ENCODE peak calls at places on chromosomes 1 and 21, in five cellular contexts. I is keratinocyte; B is GM23338; H is stimulated activated CD4-positive, alpha-beta T cell treated with anti-CD3 and anti-CD28 coated beads, Interleukin-2, amount 100 ng/mL, for 4 hours; X is naive thymus-derived CD8-positive, alpha-beta T cell. K is an unnamed sample.

GRCh38 chr1:169970114-169970513 is 76.4 kb upstream of the SCYL3 start:
- DNase-seq in X (no peak), B (no peak), H (no peak), I (no peak), K (no peak)

GRCh38 chr1:197312163-197312562 is 44.1 kb downstream of the CRB1 start:
- DNase-seq in X (no peak), H (no peak), I (no peak), B (no peak), K (peak; percentile 18)

GRCh38 chr1:22613951-22614350 is 22.5 kb upstream of the C1QA start:
- DNase-seq in X (no peak), H (no peak), B (no peak), I (no peak), K (no peak)

GRCh38 chr1:43505077-43505780 is 25.5 kb upstream of the PTPRF start:
- DNase-seq in H (no peak), X (no peak), B (no peak), I (no peak), K (no peak)

GRCh38 chr1:220874201-220874655 is 5.0 kb upstream of the HLX start:
- DNase-seq in H (no peak), X (no peak), I (no peak), B (peak; percentile 84), K (peak; percentile 39)

GRCh38 chr1:72915581-72915980 is 633.2 kb upstream of the NEGR1 start:
- DNase-seq in I (no peak), B (peak; percentile 48), X (no peak), H (no peak), K (no peak)

GRCh38 chr1:183778568-183779433 is 26.1 kb upstream of the RGL1 start:
- DNase-seq in B (no peak), I (no peak), X (no peak), H (no peak), K (no peak)

GRCh38 chr1:198267921-198268320 is 111.1 kb downstream of the NEK7 start:
- DNase-seq in B (no peak), X (no peak), H (no peak), I (no peak), K (no peak)

GRCh38 chr1:8510041-8510823 is 192.3 kb downstream of the SLC45A1 start:
- DNase-seq in B (no peak), H (peak; percentile 61), X (peak; percentile 45), I (no peak), K (no peak)

GRCh38 chr1:69700770-69701169 is 133.0 kb downstream of the LRRC7 start:
- DNase-seq in H (no peak), B (peak; percentile 73), I (no peak), X (no peak), K (no peak)

GRCh38 chr1:99266731-99267130 is 2.4 kb downstream of the PLPPR4 start:
- DNase-seq in H (no peak), I (no peak), B (no peak), X (no peak), K (no peak)

GRCh38 chr1:39919545-39919944 is 17.8 kb upstream of the MYCL start:
- DNase-seq in B (peak; percentile 95), I (no peak), X (peak; percentile 41), H (peak; percentile 46), K (peak; percentile 71)

GRCh38 chr1:220775238-220775853 is 11.4 kb upstream of the MTARC1 start:
- DNase-seq in X (no peak), I (no peak), H (peak; percentile 3), B (peak; percentile 75), K (peak; percentile 69)

GRCh38 chr1:11413907-11414495 is 65.0 kb upstream of the DISP3 start:
- DNase-seq in H (no peak), B (peak; percentile 57), X (no peak), I (no peak), K (no peak)

GRCh38 chr1:8334106-8334851 is 16.4 kb downstream of the SLC45A1 start:
- DNase-seq in X (no peak), B (no peak), I (no peak), H (no peak), K (no peak)

GRCh38 chr1:109199710-109200109 is 14.0 kb upstream of the SARS1 start:
- DNase-seq in X (no peak), H (no peak), I (no peak), B (no peak), K (no peak)

GRCh38 chr21:31347435-31348032 is 3.5 kb upstream of the TIAM1 start:
- DNase-seq in I (no peak), B (peak; percentile 35), H (no peak), X (no peak), K (no peak)

GRCh38 chr1:205240569-205240968 is 12.8 kb downstream of the TMCC2 start:
- DNase-seq in I (no peak), H (no peak), B (no peak), X (no peak), K (no peak)

GRCh38 chr1:164017239-164017638 is 541.7 kb upstream of the PBX1 start:
- DNase-seq in B (no peak), X (no peak), I (no peak), H (no peak), K (no peak)

GRCh38 chr21:27406297-27407009 is 439.6 kb upstream of the ADAMTS5 start:
- DNase-seq in H (no peak), X (no peak), B (no peak), I (no peak), K (no peak)

GRCh38 chr1:226983247-226983997 is 43.3 kb downstream of the COQ8A start:
- DNase-seq in H (no peak), X (no peak), I (no peak), B (no peak), K (no peak)

GRCh38 chr1:211625040-211625439 is 46.1 kb upstream of the SLC30A1 start:
- DNase-seq in H (no peak), I (no peak), B (peak; percentile 24), X (peak; percentile 12), K (peak; percentile 67)

GRCh38 chr1:30850607-30851006 is 58.0 kb downstream of the SDC3 start:
- DNase-seq in I (no peak), H (no peak), B (no peak), X (no peak), K (no peak)

GRCh38 chr1:75791022-75791421 is 5.0 kb downstream of the RABGGTB start:
- DNase-seq in H (no peak), I (no peak), B (no peak), X (no peak), K (no peak)

GRCh38 chr1:192489046-192489445 is 86.5 kb upstream of the RGS1 start:
- DNase-seq in H (no peak), B (no peak), I (no peak), X (no peak), K (no peak)

GRCh38 chr21:43367296-43367695 is 59.6 kb downstream of the SIK1 start:
- DNase-seq in H (no peak), X (no peak), B (no peak), I (no peak), K (no peak)

GRCh38 chr1:70552662-70553061 is 141.6 kb downstream of the CTH start:
- DNase-seq in B (no peak), I (no peak), X (no peak), H (no peak), K (no peak)

GRCh38 chr1:213749558-213749957 is 238.2 kb upstream of the PROX1 start:
- DNase-seq in H (no peak), I (no peak), B (no peak), X (no peak), K (no peak)

GRCh38 chr1:107548276-107548675 is 407.4 kb downstream of the NTNG1 start:
- DNase-seq in H (no peak), B (no peak), X (no peak), I (no peak), K (no peak)

GRCh38 chr1:240492832-240493440 is 119.0 kb downstream of the GREM2 start:
- DNase-seq in I (no peak), B (peak; percentile 82), X (no peak), H (no peak), K (no peak)

GRCh38 chr1:168830562-168830961 is 101.6 kb upstream of the DPT start:
- DNase-seq in H (no peak), I (no peak), B (no peak), X (no peak), K (no peak)

GRCh38 chr1:147434926-147435325 is 106.4 kb upstream of the BCL9 start:
- DNase-seq in X (no peak), H (no peak), B (no peak), I (no peak), K (no peak)

GRCh38 chr1:93722081-93723031 is 40.7 kb upstream of the BCAR3 start:
- DNase-seq in X (no peak), I (no peak), H (no peak), B (peak; percentile 25), K (no peak)

GRCh38 chr1:193569696-193570269 is 383.4 kb upstream of the B3GALT2 start:
- DNase-seq in I (peak; percentile 4), X (peak; percentile 6), H (no peak), B (no peak), K (no peak)

GRCh38 chr21:41446571-41446970 is 20.5 kb downstream of the MX1 start:
- DNase-seq in X (no peak), B (no peak), H (no peak), I (no peak), K (peak; percentile 70)

GRCh38 chr1:209839875-209840491 is 12.2 kb downstream of the UTP25 start:
- DNase-seq in H (no peak), X (no peak), I (peak; percentile 82), B (no peak), K (no peak)

K was measured in Caco-2.